ENCODE peak calls at places on chromosomes 1 and 21, in six cellular contexts. I is A549, G is endothelial cell of umbilical vein, Y is K562, J is HepG2, V is GM12878. N is an unnamed sample.

GRCh38 chr1:163561570-163562295 is 240.0 kb downstream of the NUF2 start:
- DNase-seq in I (no peak), G (peak; percentile 27), Y (no peak), J (peak; percentile 9), V (no peak), N (peak; percentile 11)

GRCh38 chr1:8889925-8890785 is 11.7 kb upstream of the ENO1 start:
- DNase-seq in I (no peak), G (no peak), Y (no peak), J (no peak), V (no peak), N (no peak)

GRCh38 chr1:106785136-106785535 is 271.3 kb upstream of the PRMT6 start:
- DNase-seq in I (no peak), G (no peak), Y (no peak), J (no peak), V (no peak), N (no peak)

GRCh38 chr1:109197163-109198042 is 16.3 kb upstream of the SARS1 start:
- DNase-seq in I (peak; percentile 85), G (peak; percentile 98), Y (peak; percentile 86), J (peak; percentile 82), V (no peak), N (no peak)

GRCh38 chr1:27517907-27518718 is 28.1 kb upstream of the WASF2 start:
- DNase-seq in I (no peak), G (no peak), Y (peak; percentile 78), J (no peak), V (no peak), N (no peak)

GRCh38 chr1:205748398-205749093 is 1.4 kb downstream of the NUCKS1 start:
- DNase-seq in I (no peak), G (no peak), Y (peak; percentile 76), J (peak; percentile 27), V (no peak), N (peak; percentile 78)

GRCh38 chr1:47650205-47650604 is 212.4 kb downstream of the FOXD2 start:
- DNase-seq in I (peak; percentile 71), G (peak; percentile 96), Y (no peak), J (no peak), V (no peak), N (no peak)

GRCh38 chr1:83844546-83844945 is 154.4 kb downstream of the TTLL7 start:
- DNase-seq in I (no peak), G (no peak), Y (no peak), J (no peak), V (no peak), N (no peak)

DNA sequence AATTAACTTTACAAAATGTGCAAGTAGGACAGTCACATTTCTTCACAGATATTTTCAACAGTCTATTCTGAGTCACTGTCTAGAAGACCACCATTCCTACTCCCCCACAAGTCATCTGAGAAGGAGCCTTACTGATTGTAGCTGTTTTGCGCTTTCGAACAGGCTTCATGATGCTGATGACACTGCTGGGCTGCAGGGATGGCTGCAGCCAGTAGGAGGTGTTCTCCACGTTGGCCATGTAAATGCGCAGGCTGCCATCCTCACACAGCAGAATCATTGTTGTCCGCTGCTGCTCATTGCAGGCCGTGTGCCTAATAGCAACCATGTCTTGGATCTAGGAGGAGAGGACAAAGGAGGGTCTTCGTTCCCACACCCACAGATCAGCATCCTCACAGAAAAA is 56.9 kb downstream of the UBR4 start:
- DNase-seq in I (no peak), G (no peak), Y (no peak), J (no peak), V (no peak), N (peak; percentile 2)
- TF ChIP-seq CTCF in I (no peak), G (no peak), Y (peak; percentile 8), J (no peak), V (no peak), N (peak; percentile 9)

GRCh38 chr1:160798439-160798838 is 2.5 kb downstream of the LY9 start:
- DNase-seq in I (no peak), G (no peak), Y (no peak), J (no peak), V (no peak), N (no peak)

GRCh38 chr1:160799641-160800040 is 3.7 kb downstream of the LY9 start:
- DNase-seq in I (no peak), G (no peak), Y (no peak), J (no peak), V (no peak), N (no peak)

GRCh38 chr1:160800142-160800541 is 4.2 kb downstream of the LY9 start:
- DNase-seq in I (no peak), G (no peak), Y (no peak), J (no peak), V (no peak), N (no peak)

GRCh38 chr1:160800645-160801408 is 4.9 kb downstream of the LY9 start:
- DNase-seq in I (no peak), G (no peak), Y (no peak), J (no peak), V (no peak), N (peak; percentile 25)

DNA sequence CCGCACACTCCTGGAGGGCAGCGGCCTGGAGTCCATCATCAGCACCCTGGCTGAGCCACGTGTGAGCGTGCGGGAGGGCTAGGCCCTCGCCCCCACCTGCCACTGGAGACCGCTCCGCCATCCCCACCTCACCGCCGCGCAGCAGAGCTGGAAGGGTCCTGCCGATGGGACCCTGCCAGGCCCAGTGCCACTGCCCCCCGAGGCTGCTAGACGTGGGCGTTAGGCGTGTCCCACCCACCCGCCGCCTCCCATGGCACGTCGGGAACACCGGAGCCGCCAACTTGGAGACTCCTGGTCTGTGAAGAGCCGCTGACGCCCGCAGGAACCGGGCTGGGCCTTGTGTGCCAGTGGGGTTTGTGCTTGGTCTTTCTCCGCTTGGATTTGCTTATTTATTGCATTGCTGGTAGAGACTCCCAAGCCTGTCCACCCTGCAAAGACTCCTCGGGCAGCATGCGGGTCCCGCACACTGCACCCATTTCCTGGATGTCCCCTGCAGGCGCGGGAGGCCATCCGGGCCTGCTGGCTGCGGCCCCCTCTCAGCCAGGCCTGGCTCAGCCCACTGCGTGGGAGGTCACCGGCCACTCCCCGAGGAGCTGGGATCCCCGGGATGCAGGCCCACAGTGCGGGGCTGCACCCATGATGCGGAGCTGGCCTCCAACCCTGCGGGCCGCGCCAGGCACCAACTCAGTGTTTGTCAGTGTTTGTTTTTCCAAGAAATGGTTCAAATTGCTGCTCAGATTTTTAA is 6.0 kb downstream of the LY9 start:
- DNase-seq in I (no peak), G (no peak), Y (no peak), J (no peak), V (no peak), N (no peak)
- TF ChIP-seq MYC in I (no peak), G (no peak), Y (no peak), J (no peak), V (no peak), N (no peak)

GRCh38 chr1:241589524-241589923 is 50.6 kb downstream of the CHML start:
- DNase-seq in I (no peak), G (no peak), Y (no peak), J (no peak), V (no peak), N (peak; percentile 21)
- TF ChIP-seq POLR2A in I (no peak), G (no peak), Y (no peak), J (no peak), V (no peak), N (no peak)

GRCh38 chr1:210407207-210407886 is 78.6 kb downstream of the HHAT start:
- DNase-seq in I (peak; percentile 77), G (peak; percentile 61), Y (peak; percentile 75), J (peak; percentile 15), V (no peak), N (peak; percentile 68)
- TF ChIP-seq CTCF in I (peak; percentile 98), G (peak; percentile 95), Y (peak; percentile 77), J (peak; percentile 88), V (peak; percentile 87), N (peak; percentile 83)

GRCh38 chr1:56821462-56821797 is 2.2 kb upstream of the FYB2 start:
- DNase-seq in I (no peak), G (peak; percentile 58), Y (no peak), J (peak; percentile 58), V (no peak), N (no peak)

GRCh38 chr1:56819393-56819899 is at the start of gene FYB2:
- DNase-seq in I (no peak), G (no peak), Y (no peak), J (peak; percentile 28), V (no peak), N (no peak)

GRCh38 chr1:56816909-56817308 is 2.3 kb downstream of the FYB2 start:
- DNase-seq in I (no peak), G (no peak), Y (no peak), J (peak; percentile 24), V (no peak), N (no peak)

GRCh38 chr1:56817716-56818463 is 1.3 kb downstream of the FYB2 start:
- DNase-seq in I (no peak), G (no peak), Y (no peak), J (peak; percentile 20), V (no peak), N (no peak)

DNA sequence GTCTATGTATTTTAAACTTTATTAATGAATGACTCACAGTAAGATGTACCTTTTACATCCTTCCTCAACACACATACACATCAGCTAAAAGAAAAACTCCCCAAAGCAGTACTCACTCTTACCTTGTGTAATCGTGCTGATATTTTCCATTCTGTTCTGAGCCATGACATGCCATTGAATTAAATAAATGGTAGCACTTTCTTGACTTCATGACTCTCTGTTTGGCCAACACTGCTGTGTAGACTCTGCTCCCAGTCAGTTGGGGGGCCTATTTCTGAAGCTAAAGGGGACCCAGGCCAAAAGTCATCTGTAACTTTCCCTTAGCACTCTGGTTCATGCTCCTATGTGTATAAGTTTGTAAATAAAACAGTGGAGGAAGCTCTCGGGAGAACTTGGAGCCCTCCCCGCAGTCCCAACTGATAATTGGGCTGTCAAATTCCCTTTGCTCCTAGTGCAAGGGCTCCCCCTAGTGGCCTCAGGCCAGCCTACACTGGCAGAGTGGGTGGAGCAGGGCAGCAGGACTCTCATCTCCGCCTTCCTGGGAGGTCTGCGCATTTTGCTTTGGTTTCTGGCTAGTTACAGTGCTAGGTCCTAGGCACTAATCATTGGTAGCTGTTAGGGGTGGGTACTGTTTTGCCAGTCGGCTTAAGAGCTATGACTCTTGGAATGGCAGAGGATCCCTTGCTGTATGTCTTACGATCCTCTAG is 1.7 kb upstream of the FYB2 start:
- DNase-seq in I (peak; percentile 69), G (peak; percentile 62), Y (peak; percentile 80), J (peak; percentile 73), V (no peak), N (peak; percentile 63)
- TF ChIP-seq MYC in I (no peak), G (no peak), Y (no peak), J (no peak), V (no peak), N (no peak)

GRCh38 chr21:46124083-46124925 is 26.4 kb downstream of the COL6A2 start:
- DNase-seq in I (no peak), G (no peak), Y (no peak), J (no peak), V (no peak), N (no peak)
- TF ChIP-seq POLR2A in I (no peak), G (no peak), Y (no peak), J (no peak), V (no peak), N (no peak)